ENCODE peak calls at places on chromosomes 16 and 17, in ten cellular contexts. W is astrocyte of the spinal cord, G is choroid plexus epithelial cell, F is GM23338, T is GM06990, K is heart left ventricle, L is sigmoid colon, J is OCI-LY7, D is uterus, N is GM13977. U is an unnamed sample.

GRCh38 chr16:12971216-12971615 is 69.8 kb downstream of the SHISA9 start:
- DNase-seq in D (no peak), G (peak), F (no peak), T (no peak), J (no peak), W (peak), L (no peak), N (no peak), K (no peak), U (peak)

GRCh38 chr17:10843806-10844205 is 5.9 kb upstream of the PIRT start:
- DNase-seq in D (no peak), G (peak), T (no peak), J (no peak), F (peak), W (no peak), L (no peak), N (no peak), K (no peak), U (no peak)

GRCh38 chr17:27807567-27808470 is 7.5 kb upstream of the NOS2 start:
- DNase-seq in N (peak), W (no peak), T (peak), L (no peak), D (no peak), F (no peak), G (no peak), J (peak), K (peak), U (no peak)

GRCh38 chr16:66220766-66221165 is 145.7 kb upstream of the CDH5 start:
- DNase-seq in W (no peak), D (no peak), T (no peak), G (no peak), N (no peak), F (no peak), J (peak), K (no peak), L (no peak), U (no peak)

GRCh38 chr16:24988593-24989338 is 26.4 kb downstream of the ARHGAP17 start:
- DNase-seq in J (peak), N (no peak), K (peak), W (peak), L (no peak), D (peak), G (peak), F (no peak), T (no peak), U (no peak)

GRCh38 chr17:73599599-73599998 is 44.6 kb downstream of the SDK2 start:
- DNase-seq in L (no peak), K (no peak), T (no peak), N (no peak), F (no peak), D (no peak), W (no peak), J (no peak), G (no peak), U (no peak)

GRCh38 chr17:8420041-8420934 is 15.4 kb upstream of the NDEL1 start:
- DNase-seq in N (no peak), T (no peak), L (peak), G (peak), F (no peak), D (peak), W (peak), J (no peak), K (peak), U (no peak)

GRCh38 chr16:48583075-48584065 is 26.6 kb downstream of the N4BP1 start:
- DNase-seq in D (no peak), K (no peak), F (no peak), T (no peak), L (no peak), J (no peak), G (no peak), W (peak), N (no peak), U (no peak)

GRCh38 chr16:56630134-56630533 is 2.3 kb upstream of the MT1M start:
- DNase-seq in L (no peak), F (no peak), D (no peak), G (no peak), W (no peak), N (peak), J (peak), T (no peak), K (no peak), U (no peak)

GRCh38 chr16:50311134-50311528 is 44.8 kb downstream of the ADCY7 start:
- DNase-seq in G (no peak), N (no peak), K (no peak), D (no peak), J (no peak), T (no peak), W (no peak), L (peak), F (no peak), U (no peak)

GRCh38 chr16:21033707-21034106 is 116.9 kb downstream of the DNAH3 start:
- DNase-seq in T (no peak), L (no peak), K (peak), D (no peak), N (no peak), F (no peak), G (no peak), J (no peak), W (no peak), U (no peak)

GRCh38 chr17:50099003-50099402 is 3.9 kb downstream of the PDK2 start:
- DNase-seq in N (no peak), D (no peak), W (no peak), T (no peak), F (no peak), L (no peak), J (no peak), G (peak), K (no peak), U (no peak)

GRCh38 chr17:16217002-16217635 is at the start of gene PIGL:
- DNase-seq in J (peak), G (peak), K (peak), D (peak), L (peak), F (peak), N (peak), W (peak), T (peak), U (peak)

GRCh38 chr16:897701-898100 is 73.1 kb downstream of the LMF1 start:
- DNase-seq in K (peak), J (no peak), D (no peak), L (no peak), W (no peak), N (no peak), T (no peak), G (no peak), F (no peak), U (no peak)

GRCh38 chr17:67022451-67022810 is 21.9 kb upstream of the CACNG1 start:
- DNase-seq in K (no peak), D (no peak), N (no peak), W (no peak), L (no peak), G (no peak), F (no peak), T (no peak), J (no peak), U (no peak)

GRCh38 chr16:19291459-19291858 is 5.9 kb downstream of the CLEC19A start:
- DNase-seq in K (no peak), T (no peak), L (no peak), D (no peak), N (no peak), F (peak), J (no peak), G (no peak), W (no peak), U (no peak)

GRCh38 chr16:20898938-20899502 is 1.1 kb downstream of the DCUN1D3 start:
- DNase-seq in D (no peak), L (no peak), F (no peak), T (no peak), K (no peak), N (no peak), G (peak), W (peak), J (no peak), U (no peak)

GRCh38 chr17:29107933-29108805 is 65.2 kb downstream of the PIPOX start:
- DNase-seq in N (no peak), F (no peak), D (no peak), L (no peak), W (no peak), G (peak), T (no peak), K (peak), J (no peak), U (no peak)

GRCh38 chr16:50259334-50260205 is 6.8 kb upstream of the ADCY7 start:
- DNase-seq in N (no peak), F (no peak), D (no peak), G (peak), T (no peak), J (no peak), K (peak), W (peak), L (peak), U (no peak)

GRCh38 chr17:81373536-81374160 is 21.6 kb upstream of the BAHCC1 start:
- DNase-seq in J (no peak), N (no peak), D (no peak), L (no peak), G (no peak), T (no peak), W (no peak), K (no peak), F (no peak), U (no peak)

GRCh38 chr17:81374890-81375289 is 20.4 kb upstream of the BAHCC1 start:
- DNase-seq in J (no peak), D (no peak), W (no peak), F (no peak), K (no peak), N (no peak), T (no peak), G (no peak), L (no peak), U (no peak)

GRCh38 chr17:81368623-81369022 is 26.6 kb upstream of the BAHCC1 start:
- DNase-seq in G (no peak), W (no peak), J (no peak), K (no peak), T (no peak), N (no peak), L (no peak), D (no peak), F (no peak), U (no peak)

GRCh38 chr17:81370304-81370703 is 25.0 kb upstream of the BAHCC1 start:
- DNase-seq in J (no peak), T (no peak), K (no peak), D (no peak), F (no peak), L (no peak), W (no peak), N (no peak), G (no peak), U (no peak)

DNA sequence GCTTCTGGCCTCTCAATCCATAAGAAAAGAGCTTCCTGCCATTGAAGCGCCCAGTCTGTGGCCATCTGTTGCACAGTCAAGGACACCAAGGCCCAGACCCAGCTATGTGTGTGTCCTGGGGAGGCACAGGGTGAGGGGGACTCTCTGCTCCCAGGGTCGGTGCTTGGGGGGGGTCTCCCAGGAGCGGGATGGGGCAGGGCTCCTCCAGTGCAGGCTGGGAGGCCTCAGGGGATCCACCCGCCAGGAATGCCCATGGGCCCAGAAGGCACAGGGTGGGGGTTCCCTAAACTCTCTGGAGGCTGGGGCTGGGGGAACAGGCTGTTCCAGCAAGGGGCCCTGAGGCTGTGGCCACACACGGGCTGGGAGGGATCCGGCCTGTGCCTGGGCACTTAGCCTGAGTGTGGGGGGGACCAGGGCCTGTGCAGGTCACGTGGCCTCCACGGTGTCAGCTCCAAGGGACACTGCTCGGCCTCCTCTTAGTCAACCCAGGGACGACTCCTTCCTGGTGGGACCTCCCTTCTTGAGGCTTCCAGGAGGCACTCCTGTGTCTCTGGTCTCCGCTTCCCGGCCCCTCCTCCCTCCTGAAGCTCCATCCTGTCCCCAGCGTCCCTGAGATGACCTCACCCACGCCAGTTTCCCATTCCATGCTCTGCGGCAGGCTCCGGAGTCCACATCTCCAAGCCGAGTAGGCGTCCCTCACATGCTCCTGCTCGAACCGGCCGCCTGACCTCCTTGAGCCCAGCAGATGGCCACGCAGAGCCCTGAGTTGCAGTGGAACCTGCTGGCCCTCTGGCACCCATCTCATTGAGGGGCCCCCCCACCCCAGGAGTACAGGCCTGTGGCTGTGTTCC is 23.1 kb upstream of the BAHCC1 start:
- DNase-seq in K (peak), J (no peak), N (no peak), G (peak), L (peak), W (no peak), F (peak), T (no peak), D (no peak), U (no peak)
- TF ChIP-seq CTCF in K (peak), J (peak), N (peak), G (peak), L (no peak), W (peak), F (peak), T (no peak), D (no peak), U (no peak)

DNA sequence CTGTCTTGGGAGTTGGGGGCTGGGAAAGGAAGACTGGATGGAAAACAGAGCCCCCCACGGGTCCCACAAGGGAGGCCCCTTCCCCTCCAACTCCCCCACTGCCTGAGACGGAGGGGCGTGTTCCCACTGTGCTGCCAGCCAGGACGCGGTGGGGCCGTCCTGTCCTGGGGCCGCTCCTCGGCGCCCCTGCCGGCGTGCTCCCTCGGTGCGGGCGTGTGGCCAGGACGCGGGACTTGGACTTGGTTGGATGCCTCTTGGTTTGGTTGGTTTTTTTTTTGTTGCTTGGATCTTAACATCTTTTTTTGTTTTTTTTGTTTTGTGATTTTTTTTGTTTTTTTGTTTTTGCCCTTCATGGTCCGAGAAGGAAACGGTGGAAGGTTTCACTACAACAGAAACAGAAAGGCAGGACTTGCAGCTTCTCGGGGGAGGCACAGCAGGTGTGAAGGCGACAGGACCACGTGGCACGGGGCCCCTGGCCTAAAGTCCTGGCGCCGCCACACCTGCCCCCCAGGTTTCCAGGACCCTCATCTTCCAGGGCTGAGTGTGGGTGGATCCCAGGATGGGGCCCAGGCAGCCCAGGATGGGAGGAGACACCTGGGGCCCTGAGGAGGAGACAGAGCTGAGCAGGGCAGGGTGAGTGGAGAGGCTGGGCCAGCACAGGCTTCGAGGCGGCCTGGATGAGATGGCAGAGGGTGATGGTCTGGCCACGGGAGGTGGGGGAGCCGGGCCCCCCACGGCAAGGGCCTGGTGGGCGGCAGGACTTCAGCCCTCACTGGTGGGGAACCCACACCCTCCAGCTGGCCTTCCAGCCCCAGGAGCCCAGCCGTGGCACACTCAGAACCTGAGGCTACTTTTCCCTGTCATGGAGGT is 16.1 kb downstream of the ENGASE start:
- DNase-seq in T (no peak), G (peak), N (no peak), L (no peak), J (no peak), W (no peak), F (peak), D (no peak), K (no peak), U (no peak)
- TF ChIP-seq CTCF in T (no peak), G (peak), N (no peak), L (peak), J (no peak), W (peak), F (peak), D (no peak), K (no peak), U (no peak)

GRCh38 chr17:75979705-75980187 is 706 bp downstream of the TEN1 start:
- DNase-seq in F (no peak), J (no peak), L (no peak), G (peak), D (no peak), K (no peak), N (no peak), T (no peak), W (no peak), U (no peak)

GRCh38 chr17:75981019-75981615 is 2.1 kb downstream of the TEN1 start:
- DNase-seq in D (no peak), L (no peak), K (no peak), G (no peak), F (no peak), T (no peak), N (no peak), J (no peak), W (no peak), U (no peak)

GRCh38 chr17:75980188-75981018 is 1.4 kb downstream of the TEN1 start:
- DNase-seq in D (no peak), G (no peak), W (no peak), L (peak), N (no peak), K (no peak), F (no peak), J (no peak), T (no peak), U (no peak)

GRCh38 chr17:75976175-75976848 is 2.7 kb downstream of the ACOX1 start:
- DNase-seq in L (no peak), T (no peak), J (no peak), W (no peak), D (no peak), N (no peak), G (no peak), F (no peak), K (no peak), U (no peak)

GRCh38 chr17:75978938-75979704 is at the start of the genes ACOX1 and TEN1:
- DNase-seq in L (peak), T (peak), J (peak), W (peak), D (peak), F (peak), G (peak), N (peak), K (peak), U (peak)
- TF ChIP-seq CTCF in L (peak), T (peak), J (peak), W (peak), D (peak), F (peak), G (peak), N (peak), K (peak), U (no peak)

GRCh38 chr17:51322390-51323029 is 62.2 kb downstream of the UTP18 start:
- DNase-seq in N (peak), L (no peak), T (no peak), G (peak), D (no peak), F (peak), J (peak), K (no peak), W (no peak), U (no peak)
- TF ChIP-seq CTCF in N (peak), L (no peak), T (peak), G (peak), D (no peak), F (peak), J (peak), K (no peak), W (peak), U (no peak)

U was measured in omental fat pad.